ENCODE peak calls at places on chromosomes 12 and 14, in ten cellular contexts. One of them, this sample, is unnamed.

GRCh38 chr12:24901975-24902461 is 46.9 kb downstream of the BCAT1 start:
- DNase-seq in NCI-H1105: no peak
- DNase-seq in left cardiac atrium: no peak
- DNase-seq in glutamatergic neuron: peak
- DNase-seq in HL-60: no peak
- DNase-seq in NAMALWA: no peak
- DNase-seq in brain microvascular endothelial cell: peak
- DNase-seq in stimulated activated CD4-positive, alpha-beta T cell treated with anti-CD3 and anti-CD28 coated beads, Interleukin-1b, Interleukin-23, amount 100 ng/mL, for 1 hour: no peak
- DNase-seq in D341Med: no peak
- DNase-seq in fibroblast of the conjunctiva: no peak
- DNase-seq in this sample: no peak

GRCh38 chr12:47979166-47979565 is 15.8 kb downstream of the TMEM106C start:
- DNase-seq in NCI-H1105: no peak
- DNase-seq in left cardiac atrium: no peak
- DNase-seq in glutamatergic neuron: no peak
- DNase-seq in HL-60: no peak
- DNase-seq in NAMALWA: no peak
- DNase-seq in brain microvascular endothelial cell: no peak
- DNase-seq in stimulated activated CD4-positive, alpha-beta T cell treated with anti-CD3 and anti-CD28 coated beads, Interleukin-1b, Interleukin-23, amount 100 ng/mL, for 1 hour: no peak
- DNase-seq in D341Med: no peak
- DNase-seq in fibroblast of the conjunctiva: no peak
- DNase-seq in this sample: no peak

GRCh38 chr14:71163842-71164500 is 256.7 kb downstream of the PCNX1 start:
- DNase-seq in NCI-H1105: no peak
- DNase-seq in left cardiac atrium: no peak
- DNase-seq in glutamatergic neuron: no peak
- DNase-seq in HL-60: no peak
- DNase-seq in NAMALWA: no peak
- DNase-seq in brain microvascular endothelial cell: no peak
- DNase-seq in stimulated activated CD4-positive, alpha-beta T cell treated with anti-CD3 and anti-CD28 coated beads, Interleukin-1b, Interleukin-23, amount 100 ng/mL, for 1 hour: no peak
- DNase-seq in D341Med: no peak
- DNase-seq in fibroblast of the conjunctiva: no peak
- DNase-seq in this sample: no peak

GRCh38 chr14:96631621-96632362 is 129.6 kb downstream of the PAPOLA start:
- DNase-seq in NCI-H1105: no peak
- DNase-seq in left cardiac atrium: no peak
- DNase-seq in glutamatergic neuron: no peak
- DNase-seq in HL-60: no peak
- DNase-seq in NAMALWA: no peak
- DNase-seq in brain microvascular endothelial cell: no peak
- DNase-seq in stimulated activated CD4-positive, alpha-beta T cell treated with anti-CD3 and anti-CD28 coated beads, Interleukin-1b, Interleukin-23, amount 100 ng/mL, for 1 hour: no peak
- DNase-seq in D341Med: peak
- DNase-seq in fibroblast of the conjunctiva: no peak
- DNase-seq in this sample: no peak

GRCh38 chr14:52304248-52304904 is 9.7 kb upstream of the PTGER2 start:
- DNase-seq in NCI-H1105: no peak
- DNase-seq in left cardiac atrium: no peak
- DNase-seq in glutamatergic neuron: no peak
- DNase-seq in HL-60: no peak
- DNase-seq in NAMALWA: no peak
- DNase-seq in brain microvascular endothelial cell: no peak
- DNase-seq in stimulated activated CD4-positive, alpha-beta T cell treated with anti-CD3 and anti-CD28 coated beads, Interleukin-1b, Interleukin-23, amount 100 ng/mL, for 1 hour: no peak
- DNase-seq in D341Med: no peak
- DNase-seq in fibroblast of the conjunctiva: no peak
- DNase-seq in this sample: no peak

GRCh38 chr14:76922599-76922998 is 96.4 kb downstream of the LRRC74A start:
- DNase-seq in NCI-H1105: no peak
- DNase-seq in left cardiac atrium: no peak
- DNase-seq in glutamatergic neuron: no peak
- DNase-seq in HL-60: no peak
- DNase-seq in NAMALWA: no peak
- DNase-seq in brain microvascular endothelial cell: no peak
- DNase-seq in stimulated activated CD4-positive, alpha-beta T cell treated with anti-CD3 and anti-CD28 coated beads, Interleukin-1b, Interleukin-23, amount 100 ng/mL, for 1 hour: no peak
- DNase-seq in D341Med: no peak
- DNase-seq in fibroblast of the conjunctiva: no peak
- DNase-seq in this sample: no peak

GRCh38 chr12:62647586-62647985 is 181.0 kb downstream of the MON2 start:
- DNase-seq in NCI-H1105: no peak
- DNase-seq in left cardiac atrium: peak
- DNase-seq in glutamatergic neuron: no peak
- DNase-seq in HL-60: no peak
- DNase-seq in NAMALWA: no peak
- DNase-seq in brain microvascular endothelial cell: no peak
- DNase-seq in stimulated activated CD4-positive, alpha-beta T cell treated with anti-CD3 and anti-CD28 coated beads, Interleukin-1b, Interleukin-23, amount 100 ng/mL, for 1 hour: no peak
- DNase-seq in D341Med: no peak
- DNase-seq in fibroblast of the conjunctiva: no peak
- DNase-seq in this sample: no peak

GRCh38 chr14:80948291-80948690 is 6.8 kb upstream of the CEP128 start:
- DNase-seq in NCI-H1105: no peak
- DNase-seq in left cardiac atrium: no peak
- DNase-seq in glutamatergic neuron: no peak
- DNase-seq in HL-60: no peak
- DNase-seq in NAMALWA: no peak
- DNase-seq in brain microvascular endothelial cell: no peak
- DNase-seq in stimulated activated CD4-positive, alpha-beta T cell treated with anti-CD3 and anti-CD28 coated beads, Interleukin-1b, Interleukin-23, amount 100 ng/mL, for 1 hour: no peak
- DNase-seq in D341Med: no peak
- DNase-seq in fibroblast of the conjunctiva: no peak
- DNase-seq in this sample: no peak

GRCh38 chr12:38886064-38886463 is 19.3 kb downstream of the CPNE8 start:
- DNase-seq in NCI-H1105: no peak
- DNase-seq in left cardiac atrium: peak
- DNase-seq in glutamatergic neuron: no peak
- DNase-seq in HL-60: no peak
- DNase-seq in NAMALWA: no peak
- DNase-seq in brain microvascular endothelial cell: peak
- DNase-seq in stimulated activated CD4-positive, alpha-beta T cell treated with anti-CD3 and anti-CD28 coated beads, Interleukin-1b, Interleukin-23, amount 100 ng/mL, for 1 hour: no peak
- DNase-seq in D341Med: no peak
- DNase-seq in fibroblast of the conjunctiva: peak
- DNase-seq in this sample: peak